ENCODE peak calls at places on chromosomes 5 and 9, in four cellular contexts. S, R, I and G are unnamed samples.

GRCh38 chr5:138664276-138664943 is 88.8 kb upstream of the CTNNA1 start:
- DNase-seq in S (peak; percentile 57), R (no peak), I (no peak), G (no peak)

GRCh38 chr9:133855802-133856592 is 117.8 kb upstream of the SARDH start:
- DNase-seq in S (peak; percentile 89), R (no peak), I (no peak), G (peak; percentile 44)

GRCh38 chr9:8857330-8858249 is 1058.0 kb upstream of the DMAC1 start:
- DNase-seq in S (peak; percentile 68), R (peak; percentile 89), I (peak; percentile 63), G (no peak)

GRCh38 chr9:127754099-127754760 is 19.1 kb upstream of the TOR2A start:
- DNase-seq in S (no peak), R (peak; percentile 86), I (no peak), G (no peak)

GRCh38 chr9:86706391-86706790 is 240.9 kb downstream of the GAS1 start:
- DNase-seq in S (no peak), R (no peak), I (no peak), G (no peak)

GRCh38 chr5:148268556-148268955 is at the start of gene SPINK13:
- DNase-seq in S (peak; percentile 61), R (no peak), I (no peak), G (peak; percentile 36)

GRCh38 chr5:1934056-1934394 is 51.3 kb upstream of the IRX4 start:
- DNase-seq in S (no peak), R (no peak), I (no peak), G (no peak)

GRCh38 chr9:91151014-91151740 is 210.5 kb downstream of the AUH start:
- DNase-seq in S (no peak), R (no peak), I (no peak), G (no peak)

GRCh38 chr9:124349675-124350484 is 65.4 kb downstream of the PSMB7 start:
- DNase-seq in S (no peak), R (no peak), I (no peak), G (no peak)

DNA sequence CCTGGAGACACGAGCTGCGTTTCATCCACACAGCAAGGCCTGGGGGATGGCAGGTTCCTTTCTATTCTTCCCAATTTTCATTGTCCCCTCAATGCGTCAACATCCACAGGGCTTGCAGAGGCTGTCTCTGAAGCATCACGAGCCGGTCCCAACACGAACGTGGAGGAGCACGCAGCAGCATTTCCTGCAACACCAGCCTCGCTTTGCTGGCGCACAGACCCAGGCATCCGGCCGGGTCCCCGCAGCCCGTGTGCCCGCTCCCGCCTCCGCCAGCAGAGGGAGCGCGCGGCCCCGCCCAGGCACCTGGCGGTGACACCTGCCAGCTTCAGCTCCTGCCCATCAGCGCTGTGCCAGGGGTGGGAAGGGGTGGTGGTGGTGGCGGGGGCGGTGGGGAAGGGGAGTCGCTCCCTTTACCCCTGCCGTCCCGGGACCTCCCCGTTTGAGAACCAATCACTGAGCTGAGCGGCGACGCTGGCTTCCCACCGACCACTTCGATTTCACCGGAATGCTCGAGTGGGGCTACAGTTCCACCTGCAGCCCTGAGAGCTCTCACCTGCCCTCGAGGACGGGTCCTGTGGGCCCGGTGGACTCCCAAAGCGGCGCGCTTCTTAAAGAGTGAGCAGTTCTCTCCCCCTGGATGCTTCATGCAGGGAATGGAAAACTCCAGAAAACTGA is 464.5 kb downstream of the ICE1 start:
- DNase-seq in S (peak; percentile 47), R (peak; percentile 62), I (peak; percentile 22), G (peak; percentile 3)
- H3K4me3 ChIP-seq in S (no peak overlapping the region), R (no peak overlapping the region), I (peak overlapping the region; percentile 30), G (no peak overlapping the region)

GRCh38 chr9:33164138-33164809 is 2.9 kb downstream of the B4GALT1 start:
- DNase-seq in S (no peak), R (no peak), I (no peak), G (no peak)
- H3K4me3 ChIP-seq in S (peak overlapping the region; percentile 84), R (no peak overlapping the region), I (peak overlapping the region; percentile 96), G (peak overlapping the region; percentile 59)

DNA sequence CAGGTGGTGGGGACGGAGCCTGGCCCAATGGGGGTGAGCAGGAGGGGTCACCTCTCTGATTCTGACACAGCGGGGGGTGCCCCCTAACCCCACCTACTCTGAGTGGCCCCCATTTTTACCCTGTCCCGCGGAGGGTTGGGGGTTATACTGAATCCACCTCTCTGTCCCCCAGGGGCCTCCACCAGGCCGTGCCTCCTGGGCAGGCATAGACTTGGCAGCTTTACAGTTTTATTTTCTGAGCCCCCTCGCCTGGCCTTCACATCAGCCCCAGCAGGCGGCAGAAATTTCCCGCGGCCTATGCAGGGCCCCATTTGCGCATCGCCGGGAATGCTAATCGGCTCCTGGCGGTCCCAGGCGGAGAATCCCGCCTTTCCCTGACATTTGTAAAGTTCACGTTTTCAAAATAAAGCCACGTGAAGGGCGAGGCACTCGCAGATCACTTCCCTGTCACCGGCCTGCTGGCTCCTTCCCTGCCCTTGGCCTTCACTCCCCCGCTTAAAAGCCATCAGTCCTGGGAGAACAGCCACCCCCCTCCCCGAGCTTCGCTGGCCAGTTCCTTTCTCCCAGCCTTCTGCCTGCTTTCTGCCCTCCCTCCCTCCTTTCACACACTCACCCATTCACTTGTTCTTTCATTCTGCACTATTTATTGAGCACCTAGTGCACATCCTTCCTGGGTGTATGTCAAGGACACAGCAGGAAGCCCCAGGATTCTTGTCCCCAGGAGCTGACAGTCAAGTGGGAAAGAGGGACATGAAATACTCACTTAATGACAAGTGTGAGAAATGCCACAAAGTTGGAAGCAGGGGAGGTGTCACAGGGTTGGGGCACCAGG is 17.5 kb upstream of the LAMC3 start:
- DNase-seq in S (no peak), R (no peak), I (no peak), G (no peak)
- H3K4me3 ChIP-seq in S (no peak overlapping the region), R (no peak overlapping the region), I (no peak overlapping the region), G (no peak overlapping the region)

DNA sequence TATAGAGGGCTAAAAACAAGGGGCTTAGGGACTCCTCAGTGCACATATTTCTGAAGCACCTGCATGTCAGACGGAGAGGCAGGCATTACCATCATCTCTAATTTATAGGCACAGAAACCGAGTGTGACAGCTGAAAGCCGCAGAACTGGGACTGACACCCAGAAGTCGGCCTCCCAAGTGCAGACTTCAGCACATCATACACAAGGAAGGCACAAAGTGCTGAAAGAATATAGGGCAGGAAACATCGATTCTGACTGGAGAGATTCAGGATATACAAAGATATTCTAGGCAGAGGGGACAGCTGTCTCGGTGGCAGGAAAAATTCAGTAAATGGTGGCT is 11.2 kb downstream of the MRPS27 start:
- DNase-seq in S (no peak), R (no peak), I (no peak), G (no peak)
- H3K4me3 ChIP-seq in S (no peak overlapping the region), R (no peak overlapping the region), I (peak overlapping the region; percentile 85), G (no peak overlapping the region)

GRCh38 chr9:34522091-34522887 is 501 bp downstream of the ENHO start:
- DNase-seq in S (no peak), R (peak; percentile 19), I (no peak), G (no peak)
- H3K4me3 ChIP-seq in S (no peak overlapping the region), R (peak overlapping the region; percentile 99), I (peak overlapping the region; percentile 60), G (peak overlapping the region; percentile 27)

GRCh38 chr5:50968296-50969206 is 302.1 kb downstream of the PARP8 start:
- DNase-seq in S (no peak), R (peak; percentile 92), I (no peak), G (no peak)

GRCh38 chr5:50965621-50966362 is 299.4 kb downstream of the PARP8 start:
- DNase-seq in S (no peak), R (peak; percentile 59), I (no peak), G (no peak)

GRCh38 chr5:50969207-50970145 is 303.0 kb downstream of the PARP8 start:
- DNase-seq in S (peak; percentile 14), R (peak; percentile 62), I (no peak), G (no peak)

GRCh38 chr5:50967388-50968039 is 301.1 kb downstream of the PARP8 start:
- DNase-seq in S (peak; percentile 60), R (peak; percentile 58), I (no peak), G (no peak)

GRCh38 chr5:50966986-50967385 is 300.5 kb downstream of the PARP8 start:
- DNase-seq in S (peak; percentile 25), R (peak; percentile 32), I (no peak), G (no peak)
- H3K4me3 ChIP-seq in S (peak overlapping the region; percentile 61), R (peak overlapping the region; percentile 38), I (peak overlapping the region; percentile 55), G (no peak overlapping the region)

GRCh38 chr9:136851941-136852663 is at the start of gene MAMDC4:
- DNase-seq in S (no peak), R (no peak), I (no peak), G (no peak)

GRCh38 chr9:136850866-136851775 is 1.0 kb upstream of the MAMDC4 start:
- DNase-seq in S (no peak), R (no peak), I (peak; percentile 21), G (no peak)

GRCh38 chr9:136849038-136849959 is at the start of gene PHPT1:
- DNase-seq in S (peak; percentile 100), R (peak; percentile 100), I (peak; percentile 99), G (peak; percentile 97)

GRCh38 chr9:136848393-136849037 is 694 bp upstream of the PHPT1 start:
- DNase-seq in S (peak; percentile 76), R (peak; percentile 87), I (no peak), G (peak; percentile 34)

DNA sequence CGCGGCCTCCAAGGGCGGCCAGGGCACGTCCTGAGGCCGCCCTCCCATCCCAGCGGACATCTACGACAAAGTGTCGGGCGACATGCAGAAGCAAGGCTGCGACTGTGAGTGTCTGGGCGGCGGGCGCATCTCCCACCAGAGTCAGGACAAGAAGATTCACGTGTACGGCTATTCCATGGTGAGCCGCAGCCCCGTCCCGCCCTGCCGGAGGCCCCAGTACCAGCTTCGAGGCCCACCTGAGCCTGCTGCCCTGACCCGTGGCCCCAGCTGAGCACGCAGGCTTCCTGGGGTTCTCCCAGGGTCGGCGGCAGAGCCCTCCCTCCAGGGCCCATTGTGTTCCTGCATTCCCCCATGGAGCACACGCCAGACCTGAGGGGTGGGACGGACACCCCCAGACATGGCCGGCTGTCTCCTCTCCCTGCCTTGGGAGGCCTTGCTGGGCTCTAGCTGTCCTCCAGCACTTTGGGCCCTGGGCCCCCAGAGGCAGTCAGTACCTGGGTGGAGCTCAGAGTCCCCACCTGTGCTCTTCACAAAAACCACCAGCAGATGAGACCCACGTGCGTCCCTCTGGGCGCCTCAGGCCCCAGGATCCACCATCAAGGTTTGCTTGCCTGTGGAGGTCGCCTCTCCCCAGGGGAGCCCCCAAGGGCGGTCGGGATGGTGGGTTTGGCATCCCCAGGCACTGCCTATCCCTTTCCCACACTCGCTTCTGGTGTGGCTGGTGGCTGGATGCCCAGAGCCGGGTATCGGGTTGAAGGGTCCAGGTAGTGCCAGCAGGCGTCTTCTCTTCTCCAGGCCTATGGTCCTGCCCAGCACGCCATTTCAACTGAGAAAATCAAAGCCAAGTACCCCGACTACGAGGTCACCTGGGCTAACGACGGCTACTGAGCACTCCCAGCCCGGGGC is 1.0 kb downstream of the PHPT1 start:
- DNase-seq in S (no peak), R (no peak), I (peak; percentile 36), G (no peak)
- H3K4me3 ChIP-seq in S (peak overlapping the region; percentile 60), R (peak overlapping the region; percentile 68), I (peak overlapping the region; percentile 81), G (peak overlapping the region; percentile 98)

DNA sequence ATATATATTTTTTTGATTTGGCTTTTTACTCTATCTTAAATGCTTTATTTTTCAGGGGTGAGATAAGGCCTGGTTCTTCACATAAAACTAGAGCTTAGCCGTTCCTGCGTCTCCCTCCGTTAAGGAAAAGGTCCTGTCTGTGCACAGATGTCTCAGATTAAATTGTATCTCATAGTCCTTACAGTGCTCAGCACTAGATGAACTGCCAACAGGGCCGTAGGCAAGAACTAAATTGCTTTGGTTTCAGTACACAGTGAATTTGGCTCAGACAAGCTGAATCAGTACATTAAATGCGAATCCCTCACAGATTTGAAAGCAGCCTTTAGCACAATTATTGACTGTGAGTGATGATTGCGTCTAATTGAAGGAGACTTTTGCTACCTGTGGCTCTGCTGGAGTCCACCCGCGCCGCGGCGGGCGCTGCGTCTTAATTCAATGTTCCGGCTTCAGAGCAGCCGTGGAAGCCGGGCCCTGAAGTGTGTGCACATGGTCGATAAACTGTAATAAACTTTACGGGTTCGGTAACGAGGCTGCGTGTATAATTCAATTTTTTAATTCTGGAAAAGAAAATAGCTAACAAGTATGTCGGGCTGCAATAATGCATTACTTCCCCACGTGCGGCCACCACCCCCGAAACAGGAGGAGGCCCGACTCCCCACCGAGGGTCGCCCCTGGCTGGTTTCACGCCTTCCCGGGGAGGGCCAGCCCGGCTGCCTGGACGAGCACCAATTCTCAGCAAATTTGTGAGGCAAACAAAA is 269.6 kb upstream of the IRX1 start:
- DNase-seq in S (no peak), R (no peak), I (no peak), G (no peak)
- H3K4me3 ChIP-seq in S (no peak overlapping the region), R (no peak overlapping the region), I (no peak overlapping the region), G (no peak overlapping the region)